ENCODE peak calls at places on chromosome 14, in five cellular contexts. One of them, this sample, is unnamed.
A peak's percentile ranks its signal among the peaks of the same experiment; 100 is the strongest.

GRCh38 chr14:105173901-105174894 is 5.6 kb upstream of the JAG2 start:
- DNase-seq in SK-N-SH: no peak
- DNase-seq in A549: no peak
- DNase-seq in GM12878: no peak
- DNase-seq in IMR-90: no peak
- DNase-seq in this sample: no peak

GRCh38 chr14:65333926-65334687 is 78.4 kb upstream of the FUT8 start:
- DNase-seq in A549: no peak
- DNase-seq in SK-N-SH: no peak
- DNase-seq in GM12878: no peak
- DNase-seq in IMR-90: peak; percentile 86
- DNase-seq in this sample: no peak

GRCh38 chr14:45201908-45202307 is 51.1 kb downstream of the MIS18BP1 start:
- DNase-seq in A549: peak; percentile 44
- DNase-seq in SK-N-SH: peak; percentile 3
- DNase-seq in GM12878: no peak
- DNase-seq in IMR-90: no peak
- DNase-seq in this sample: no peak

GRCh38 chr14:65879218-65880009 is 466.9 kb downstream of the FUT8 start:
- DNase-seq in SK-N-SH: no peak
- DNase-seq in IMR-90: peak; percentile 60
- DNase-seq in A549: peak; percentile 45
- DNase-seq in GM12878: no peak
- DNase-seq in this sample: no peak

GRCh38 chr14:102949062-102949800 is 26.8 kb downstream of the AMN start:
- DNase-seq in IMR-90: peak; percentile 58
- DNase-seq in SK-N-SH: no peak
- DNase-seq in GM12878: no peak
- DNase-seq in A549: peak; percentile 35
- DNase-seq in this sample: no peak

GRCh38 chr14:51582437-51582836 is 69.3 kb upstream of the FRMD6 start:
- DNase-seq in IMR-90: peak; percentile 31
- DNase-seq in A549: no peak
- DNase-seq in GM12878: no peak
- DNase-seq in SK-N-SH: no peak
- DNase-seq in this sample: no peak

GRCh38 chr14:104294628-104294982 is 156.2 kb downstream of the KIF26A start:
- DNase-seq in IMR-90: no peak
- DNase-seq in SK-N-SH: no peak
- DNase-seq in A549: no peak
- DNase-seq in GM12878: no peak
- DNase-seq in this sample: no peak

GRCh38 chr14:62655161-62655560 is 390.1 kb downstream of the KCNH5 start:
- DNase-seq in GM12878: no peak
- DNase-seq in IMR-90: peak; percentile 49
- DNase-seq in SK-N-SH: no peak
- DNase-seq in A549: no peak
- DNase-seq in this sample: no peak

GRCh38 chr14:24089890-24090289 is 4.2 kb upstream of the PCK2 start:
- DNase-seq in IMR-90: no peak
- DNase-seq in A549: no peak
- DNase-seq in GM12878: no peak
- DNase-seq in SK-N-SH: no peak
- DNase-seq in this sample: no peak

GRCh38 chr14:33680873-33681272 is 270.0 kb downstream of the EGLN3 start:
- DNase-seq in GM12878: no peak
- DNase-seq in SK-N-SH: no peak
- DNase-seq in IMR-90: no peak
- DNase-seq in A549: no peak
- DNase-seq in this sample: no peak

GRCh38 chr14:105453847-105454246 is 20.8 kb upstream of the CRIP2 start:
- DNase-seq in GM12878: no peak
- DNase-seq in IMR-90: no peak
- DNase-seq in A549: no peak
- DNase-seq in SK-N-SH: no peak
- DNase-seq in this sample: no peak

GRCh38 chr14:79583738-79584405 is 627.4 kb downstream of the DIO2 start:
- DNase-seq in A549: peak; percentile 21
- DNase-seq in IMR-90: peak; percentile 88
- DNase-seq in SK-N-SH: no peak
- DNase-seq in GM12878: no peak
- DNase-seq in this sample: no peak

GRCh38 chr14:33271216-33271615 is 332.5 kb downstream of the NPAS3 start:
- DNase-seq in A549: no peak
- DNase-seq in IMR-90: no peak
- DNase-seq in GM12878: no peak
- DNase-seq in SK-N-SH: no peak
- DNase-seq in this sample: no peak

GRCh38 chr14:85535916-85536834 is 6.2 kb downstream of the FLRT2 start:
- DNase-seq in GM12878: no peak
- DNase-seq in IMR-90: peak; percentile 79
- DNase-seq in A549: peak; percentile 44
- DNase-seq in SK-N-SH: peak; percentile 27
- DNase-seq in this sample: no peak

GRCh38 chr14:34199585-34199984 is 248.7 kb upstream of the EGLN3 start:
- DNase-seq in A549: no peak
- DNase-seq in SK-N-SH: no peak
- DNase-seq in GM12878: no peak
- DNase-seq in IMR-90: peak; percentile 46
- DNase-seq in this sample: no peak

GRCh38 chr14:92785601-92786426 is 8.3 kb upstream of the GOLGA5 start:
- DNase-seq in A549: peak; percentile 45
- DNase-seq in SK-N-SH: no peak
- DNase-seq in IMR-90: peak; percentile 91
- DNase-seq in GM12878: no peak
- DNase-seq in this sample: peak; percentile 28

DNA sequence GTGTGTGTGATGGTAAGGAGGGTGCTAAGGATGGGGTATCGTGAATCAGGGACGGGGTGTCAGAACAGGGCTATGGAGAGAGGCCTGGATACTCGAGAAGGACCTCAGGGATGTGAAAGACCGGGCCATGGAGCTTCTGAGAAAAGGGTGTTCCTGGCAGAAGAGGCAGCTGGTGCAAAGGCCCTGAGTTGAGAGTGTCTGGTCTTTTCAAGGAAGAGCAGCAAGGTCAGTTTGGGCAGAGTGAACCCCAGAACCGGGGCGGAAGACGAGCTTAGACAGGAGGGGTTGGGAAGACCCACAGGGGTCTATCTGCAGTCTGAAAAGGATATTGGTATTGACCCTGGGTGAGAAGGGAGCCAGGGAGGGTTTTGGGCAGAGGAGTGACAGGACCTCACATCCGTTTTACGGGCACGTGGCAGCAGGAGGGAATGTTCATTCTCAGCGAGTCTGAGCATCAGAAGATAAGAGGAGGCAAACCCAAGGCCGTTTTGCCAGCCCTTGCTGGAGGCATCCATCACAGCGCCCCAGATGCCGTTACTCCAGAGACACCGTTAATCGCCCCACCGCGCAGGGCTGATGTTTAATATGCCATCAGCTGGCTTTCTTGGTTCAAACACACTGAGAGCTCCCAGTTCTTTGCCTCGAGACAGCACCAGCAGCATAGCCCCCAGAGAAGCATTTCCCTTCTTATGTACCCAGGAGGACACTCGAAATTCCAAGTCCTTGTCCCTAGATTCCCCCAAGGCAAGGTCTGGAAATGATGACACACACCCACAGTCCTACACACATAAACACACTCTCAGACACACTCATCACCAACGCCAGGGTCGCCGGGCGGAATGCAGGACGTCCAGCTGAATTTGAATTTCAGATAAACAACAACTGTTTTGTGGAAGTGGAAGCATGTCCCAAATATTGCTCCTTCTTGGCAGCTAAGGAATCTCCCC is 41.4 kb upstream of the EML1 start:
- DNase-seq in A549: no peak
- DNase-seq in GM12878: no peak
- DNase-seq in IMR-90: peak; percentile 69
- DNase-seq in SK-N-SH: no peak
- DNase-seq in this sample: no peak
- TF ChIP-seq RCOR1 in A549: no peak
- TF ChIP-seq RCOR1 in GM12878: no peak
- TF ChIP-seq RCOR1 in IMR-90: no peak
- TF ChIP-seq RCOR1 in SK-N-SH: no peak
- TF ChIP-seq RCOR1 in this sample: no peak

GRCh38 chr14:50311337-50311973 is 574 bp downstream of the L2HGDH start:
- DNase-seq in SK-N-SH: peak; percentile 87
- DNase-seq in A549: no peak
- DNase-seq in GM12878: no peak
- DNase-seq in IMR-90: no peak
- DNase-seq in this sample: no peak

GRCh38 chr14:50311974-50312733 is at the start of the genes DMAC2L and L2HGDH:
- DNase-seq in A549: peak; percentile 95
- DNase-seq in GM12878: peak; percentile 74
- DNase-seq in SK-N-SH: peak; percentile 98
- DNase-seq in IMR-90: peak; percentile 84
- DNase-seq in this sample: peak; percentile 96

GRCh38 chr14:50310445-50310844 is 1.6 kb downstream of the L2HGDH start:
- DNase-seq in IMR-90: no peak
- DNase-seq in GM12878: no peak
- DNase-seq in SK-N-SH: no peak
- DNase-seq in A549: no peak
- DNase-seq in this sample: no peak

GRCh38 chr14:50312734-50313054 is 570 bp downstream of the DMAC2L start:
- DNase-seq in SK-N-SH: no peak
- DNase-seq in GM12878: no peak
- DNase-seq in IMR-90: no peak
- DNase-seq in A549: no peak
- DNase-seq in this sample: no peak

DNA sequence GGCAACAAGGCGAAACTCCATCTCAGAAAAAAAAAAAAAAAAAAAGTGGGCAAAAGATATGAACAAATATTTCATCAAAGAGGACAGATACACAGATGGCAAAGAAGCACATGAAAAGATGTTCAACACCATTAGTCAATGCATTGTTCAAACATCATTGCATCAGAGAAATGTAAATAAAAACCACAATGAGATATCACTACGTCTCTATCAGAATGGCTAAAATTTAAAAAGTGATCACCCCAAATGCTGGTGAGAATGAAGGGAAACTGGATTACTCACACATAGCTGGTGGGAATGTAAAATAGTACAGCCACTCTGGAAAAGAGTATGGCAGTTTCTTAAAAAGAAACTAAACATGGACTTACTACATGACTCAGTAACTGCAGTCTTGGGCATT is 3.7 kb downstream of the L2HGDH start:
- DNase-seq in SK-N-SH: no peak
- DNase-seq in A549: peak; percentile 29
- DNase-seq in GM12878: no peak
- DNase-seq in IMR-90: peak; percentile 34
- DNase-seq in this sample: no peak
- TF ChIP-seq RCOR1 in SK-N-SH: no peak
- TF ChIP-seq RCOR1 in A549: no peak
- TF ChIP-seq RCOR1 in GM12878: no peak
- TF ChIP-seq RCOR1 in IMR-90: no peak
- TF ChIP-seq RCOR1 in this sample: no peak

GRCh38 chr14:83556065-83556464 is 1973.9 kb upstream of the FLRT2 start:
- DNase-seq in A549: no peak
- DNase-seq in GM12878: no peak
- DNase-seq in SK-N-SH: no peak
- DNase-seq in IMR-90: peak; percentile 64
- DNase-seq in this sample: no peak

GRCh38 chr14:83559721-83560120 is 1970.2 kb upstream of the FLRT2 start:
- DNase-seq in GM12878: no peak
- DNase-seq in SK-N-SH: no peak
- DNase-seq in A549: no peak
- DNase-seq in IMR-90: peak; percentile 83
- DNase-seq in this sample: no peak

GRCh38 chr14:83558946-83559345 is 1971.0 kb upstream of the FLRT2 start:
- DNase-seq in GM12878: no peak
- DNase-seq in A549: no peak
- DNase-seq in IMR-90: no peak
- DNase-seq in SK-N-SH: no peak
- DNase-seq in this sample: no peak

GRCh38 chr14:83561261-83561660 is 1968.7 kb upstream of the FLRT2 start:
- DNase-seq in GM12878: no peak
- DNase-seq in IMR-90: no peak
- DNase-seq in A549: no peak
- DNase-seq in SK-N-SH: no peak
- DNase-seq in this sample: no peak

GRCh38 chr14:83556746-83557460 is 1973.0 kb upstream of the FLRT2 start:
- DNase-seq in SK-N-SH: no peak
- DNase-seq in A549: peak; percentile 11
- DNase-seq in GM12878: no peak
- DNase-seq in IMR-90: peak; percentile 91
- DNase-seq in this sample: no peak
- TF ChIP-seq RCOR1 in SK-N-SH: no peak
- TF ChIP-seq RCOR1 in A549: no peak
- TF ChIP-seq RCOR1 in GM12878: no peak
- TF ChIP-seq RCOR1 in IMR-90: no peak
- TF ChIP-seq RCOR1 in this sample: no peak

GRCh38 chr14:91114079-91115065 is 499 bp downstream of the DGLUCY start:
- DNase-seq in GM12878: peak; percentile 86
- DNase-seq in SK-N-SH: peak; percentile 29
- DNase-seq in A549: no peak
- DNase-seq in IMR-90: peak; percentile 43
- DNase-seq in this sample: peak; percentile 78

GRCh38 chr14:91118511-91119068 is 4.7 kb downstream of the DGLUCY start:
- DNase-seq in A549: no peak
- DNase-seq in IMR-90: no peak
- DNase-seq in GM12878: no peak
- DNase-seq in SK-N-SH: no peak
- DNase-seq in this sample: no peak

GRCh38 chr14:91117960-91118359 is 4.1 kb downstream of the DGLUCY start:
- DNase-seq in SK-N-SH: no peak
- DNase-seq in A549: no peak
- DNase-seq in IMR-90: no peak
- DNase-seq in GM12878: no peak
- DNase-seq in this sample: no peak

GRCh38 chr14:91115986-91116385 is 2.1 kb downstream of the DGLUCY start:
- DNase-seq in A549: no peak
- DNase-seq in GM12878: no peak
- DNase-seq in SK-N-SH: no peak
- DNase-seq in IMR-90: peak; percentile 30
- DNase-seq in this sample: no peak

GRCh38 chr14:91116913-91117588 is 3.2 kb downstream of the DGLUCY start:
- DNase-seq in A549: no peak
- DNase-seq in GM12878: no peak
- DNase-seq in SK-N-SH: no peak
- DNase-seq in IMR-90: no peak
- DNase-seq in this sample: no peak
- TF ChIP-seq RCOR1 in A549: no peak
- TF ChIP-seq RCOR1 in GM12878: no peak
- TF ChIP-seq RCOR1 in SK-N-SH: no peak
- TF ChIP-seq RCOR1 in IMR-90: no peak
- TF ChIP-seq RCOR1 in this sample: no peak

This sample was measured in K562.